ENCODE peak calls at places on chromosomes 16 and 17, in six cellular contexts. One of them, this sample, is unnamed.
A peak's percentile ranks its signal among the peaks of the same experiment; 100 is the strongest.

GRCh38 chr16:30903596-30903995 is 7.2 kb downstream of the CTF1 start:
- DNase-seq in GM12878: no peak
- DNase-seq in K562: no peak
- DNase-seq in H1: no peak
- DNase-seq in GM23338: no peak
- DNase-seq in HepG2: peak; percentile 38
- DNase-seq in this sample: no peak

GRCh38 chr17:44932526-44933097 is 15.0 kb downstream of the KIF18B start:
- DNase-seq in GM12878: no peak
- DNase-seq in K562: no peak
- DNase-seq in H1: no peak
- DNase-seq in GM23338: no peak
- DNase-seq in HepG2: no peak
- DNase-seq in this sample: no peak

GRCh38 chr17:29619251-29619650 is 3.5 kb downstream of the CORO6 start:
- DNase-seq in GM12878: no peak
- DNase-seq in K562: no peak
- DNase-seq in H1: no peak
- DNase-seq in GM23338: peak; percentile 66
- DNase-seq in HepG2: no peak
- DNase-seq in this sample: no peak

GRCh38 chr16:82660966-82661365 is 34.2 kb downstream of the CDH13 start:
- DNase-seq in GM12878: no peak
- DNase-seq in K562: no peak
- DNase-seq in H1: no peak
- DNase-seq in GM23338: no peak
- DNase-seq in HepG2: no peak
- DNase-seq in this sample: no peak

GRCh38 chr17:7235693-7236665 is 1.7 kb upstream of the DVL2 start:
- DNase-seq in GM12878: no peak
- DNase-seq in K562: no peak
- DNase-seq in H1: no peak
- DNase-seq in GM23338: no peak
- DNase-seq in HepG2: no peak
- DNase-seq in this sample: no peak

GRCh38 chr17:1234455-1234854 is 35.8 kb upstream of the BHLHA9 start:
- DNase-seq in GM12878: no peak
- DNase-seq in K562: no peak
- DNase-seq in H1: no peak
- DNase-seq in GM23338: no peak
- DNase-seq in HepG2: no peak
- DNase-seq in this sample: no peak

GRCh38 chr16:85619089-85619850 is 6.1 kb downstream of the GSE1 start:
- DNase-seq in GM12878: no peak
- DNase-seq in K562: no peak
- DNase-seq in H1: no peak
- DNase-seq in GM23338: no peak
- DNase-seq in HepG2: no peak
- DNase-seq in this sample: no peak

GRCh38 chr17:61408151-61409041 is 8.8 kb downstream of the TBX2 start:
- DNase-seq in GM12878: no peak
- DNase-seq in K562: no peak
- DNase-seq in H1: peak; percentile 64
- DNase-seq in GM23338: no peak
- DNase-seq in HepG2: no peak
- DNase-seq in this sample: peak; percentile 16

GRCh38 chr16:3665508-3665907 is 11.0 kb downstream of the DNASE1 start:
- DNase-seq in GM12878: no peak
- DNase-seq in K562: no peak
- DNase-seq in H1: no peak
- DNase-seq in GM23338: no peak
- DNase-seq in HepG2: no peak
- DNase-seq in this sample: no peak

GRCh38 chr17:80790981-80791742 is 200.5 kb upstream of the CHMP6 start:
- DNase-seq in GM12878: no peak
- DNase-seq in K562: no peak
- DNase-seq in H1: no peak
- DNase-seq in GM23338: no peak
- DNase-seq in HepG2: peak; percentile 23
- DNase-seq in this sample: no peak

GRCh38 chr17:78650093-78650715 is 73.0 kb upstream of the DNAH17 start:
- DNase-seq in GM12878: no peak
- DNase-seq in K562: no peak
- DNase-seq in H1: no peak
- DNase-seq in GM23338: peak; percentile 24
- DNase-seq in HepG2: peak; percentile 97
- DNase-seq in this sample: no peak

GRCh38 chr16:3457434-3458252 is 14.2 kb downstream of the NAA60 start:
- DNase-seq in GM12878: peak; percentile 49
- DNase-seq in K562: peak; percentile 99
- DNase-seq in H1: peak; percentile 93
- DNase-seq in GM23338: peak; percentile 94
- DNase-seq in HepG2: peak; percentile 78
- DNase-seq in this sample: peak; percentile 91

GRCh38 chr17:60743812-60744211 is 66.2 kb downstream of the BCAS3 start:
- DNase-seq in GM12878: no peak
- DNase-seq in K562: no peak
- DNase-seq in H1: no peak
- DNase-seq in GM23338: peak; percentile 30
- DNase-seq in HepG2: no peak
- DNase-seq in this sample: no peak

GRCh38 chr16:4053663-4054479 is 62.4 kb downstream of the ADCY9 start:
- DNase-seq in GM12878: no peak
- DNase-seq in K562: no peak
- DNase-seq in H1: no peak
- DNase-seq in GM23338: no peak
- DNase-seq in HepG2: no peak
- DNase-seq in this sample: no peak

GRCh38 chr17:19647697-19648474 is 665 bp upstream of the ALDH3A2 start:
- DNase-seq in GM12878: peak; percentile 9
- DNase-seq in K562: no peak
- DNase-seq in H1: peak; percentile 82
- DNase-seq in GM23338: peak; percentile 69
- DNase-seq in HepG2: peak; percentile 37
- DNase-seq in this sample: peak; percentile 56

DNA sequence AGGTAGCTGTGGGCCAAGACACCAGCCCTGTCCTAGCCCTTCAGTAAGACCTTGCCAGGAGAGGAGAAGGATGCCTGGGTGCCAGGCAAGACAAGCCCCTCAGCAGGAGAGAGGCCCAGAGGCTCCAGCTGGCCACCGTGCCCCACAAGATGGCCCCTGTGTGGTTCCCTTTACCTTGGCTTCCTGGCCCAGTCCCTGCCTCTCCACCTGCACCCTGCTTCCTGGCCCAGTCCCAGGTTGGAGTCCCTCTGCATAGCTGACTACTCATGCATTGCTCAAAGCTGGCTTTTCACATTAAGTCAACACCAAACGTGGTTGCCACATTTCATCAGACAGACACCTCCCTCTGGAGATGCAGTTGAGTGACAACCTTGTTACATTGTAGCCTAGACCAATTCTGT is 4.0 kb downstream of the SYNGR3 start:
- DNase-seq in GM12878: no peak
- DNase-seq in K562: no peak
- DNase-seq in H1: no peak
- DNase-seq in GM23338: no peak
- DNase-seq in HepG2: peak; percentile 79
- DNase-seq in this sample: no peak
- TF ChIP-seq CREB1 in GM12878: no peak
- TF ChIP-seq CREB1 in K562: no peak
- TF ChIP-seq CREB1 in H1: no peak
- TF ChIP-seq CREB1 in GM23338: no peak
- TF ChIP-seq CREB1 in HepG2: no peak
- TF ChIP-seq CREB1 in this sample: no peak

GRCh38 chr17:17959520-17960361 is 12.5 kb downstream of the TOM1L2 start:
- DNase-seq in GM12878: peak; percentile 68
- DNase-seq in K562: no peak
- DNase-seq in H1: no peak
- DNase-seq in GM23338: no peak
- DNase-seq in HepG2: no peak
- DNase-seq in this sample: no peak
- TF ChIP-seq CREB1 in GM12878: no peak
- TF ChIP-seq CREB1 in K562: no peak
- TF ChIP-seq CREB1 in H1: no peak
- TF ChIP-seq CREB1 in GM23338: no peak
- TF ChIP-seq CREB1 in HepG2: no peak
- TF ChIP-seq CREB1 in this sample: no peak

GRCh38 chr16:67284699-67285646 is 5.6 kb downstream of the PLEKHG4 start:
- DNase-seq in GM12878: no peak
- DNase-seq in K562: peak; percentile 27
- DNase-seq in H1: peak; percentile 82
- DNase-seq in GM23338: peak; percentile 91
- DNase-seq in HepG2: peak; percentile 54
- DNase-seq in this sample: peak; percentile 84
- TF ChIP-seq CREB1 in GM12878: no peak
- TF ChIP-seq CREB1 in K562: no peak
- TF ChIP-seq CREB1 in H1: peak; percentile 33
- TF ChIP-seq CREB1 in GM23338: no peak
- TF ChIP-seq CREB1 in HepG2: no peak
- TF ChIP-seq CREB1 in this sample: no peak

DNA sequence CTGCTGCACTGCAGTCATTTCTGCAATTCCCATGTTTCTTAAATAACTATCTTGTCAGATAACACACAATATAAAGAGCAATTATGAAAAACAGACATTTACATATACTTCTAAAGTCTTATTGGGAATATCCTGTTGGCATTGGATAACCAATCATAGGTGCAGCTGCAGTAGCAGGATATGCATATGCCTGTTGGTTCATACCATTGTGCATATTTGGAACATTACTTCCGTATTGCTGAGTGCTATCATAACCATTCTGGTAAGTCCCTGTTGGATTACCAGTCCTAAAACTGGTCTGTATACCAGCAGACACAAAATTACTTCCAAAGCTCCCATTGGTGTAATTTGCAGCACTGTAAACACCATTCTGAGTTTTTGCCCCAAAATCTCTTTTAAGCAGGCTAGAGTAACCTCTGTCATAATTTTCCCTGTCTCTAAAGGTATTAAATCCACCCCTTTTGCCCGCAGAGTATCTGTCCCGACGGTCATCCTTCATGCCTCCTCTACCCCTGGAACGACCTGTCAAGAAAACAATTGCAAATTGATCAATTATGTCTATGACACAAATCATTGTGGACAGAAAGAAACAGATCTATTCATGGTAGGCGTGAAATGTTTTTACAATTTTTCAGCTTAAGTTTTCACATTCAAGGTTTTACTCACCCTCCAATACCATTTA is 3.1 kb upstream of the POLG2 start:
- DNase-seq in GM12878: no peak
- DNase-seq in K562: no peak
- DNase-seq in H1: no peak
- DNase-seq in GM23338: no peak
- DNase-seq in HepG2: no peak
- DNase-seq in this sample: no peak
- TF ChIP-seq CREB1 in GM12878: no peak
- TF ChIP-seq CREB1 in K562: no peak
- TF ChIP-seq CREB1 in H1: no peak
- TF ChIP-seq CREB1 in GM23338: no peak
- TF ChIP-seq CREB1 in HepG2: no peak
- TF ChIP-seq CREB1 in this sample: no peak

GRCh38 chr17:40536731-40537171 is 28.5 kb downstream of the CCR7 start:
- DNase-seq in GM12878: no peak
- DNase-seq in K562: no peak
- DNase-seq in H1: no peak
- DNase-seq in GM23338: no peak
- DNase-seq in HepG2: no peak
- DNase-seq in this sample: no peak

GRCh38 chr17:40535924-40536717 is 29.2 kb downstream of the CCR7 start:
- DNase-seq in GM12878: no peak
- DNase-seq in K562: peak; percentile 86
- DNase-seq in H1: no peak
- DNase-seq in GM23338: no peak
- DNase-seq in HepG2: no peak
- DNase-seq in this sample: no peak

GRCh38 chr17:40538936-40539705 is 26.2 kb downstream of the CCR7 start:
- DNase-seq in GM12878: no peak
- DNase-seq in K562: no peak
- DNase-seq in H1: no peak
- DNase-seq in GM23338: no peak
- DNase-seq in HepG2: no peak
- DNase-seq in this sample: no peak

GRCh38 chr17:40539711-40540411 is 25.4 kb downstream of the CCR7 start:
- DNase-seq in GM12878: no peak
- DNase-seq in K562: no peak
- DNase-seq in H1: no peak
- DNase-seq in GM23338: no peak
- DNase-seq in HepG2: no peak
- DNase-seq in this sample: no peak

DNA sequence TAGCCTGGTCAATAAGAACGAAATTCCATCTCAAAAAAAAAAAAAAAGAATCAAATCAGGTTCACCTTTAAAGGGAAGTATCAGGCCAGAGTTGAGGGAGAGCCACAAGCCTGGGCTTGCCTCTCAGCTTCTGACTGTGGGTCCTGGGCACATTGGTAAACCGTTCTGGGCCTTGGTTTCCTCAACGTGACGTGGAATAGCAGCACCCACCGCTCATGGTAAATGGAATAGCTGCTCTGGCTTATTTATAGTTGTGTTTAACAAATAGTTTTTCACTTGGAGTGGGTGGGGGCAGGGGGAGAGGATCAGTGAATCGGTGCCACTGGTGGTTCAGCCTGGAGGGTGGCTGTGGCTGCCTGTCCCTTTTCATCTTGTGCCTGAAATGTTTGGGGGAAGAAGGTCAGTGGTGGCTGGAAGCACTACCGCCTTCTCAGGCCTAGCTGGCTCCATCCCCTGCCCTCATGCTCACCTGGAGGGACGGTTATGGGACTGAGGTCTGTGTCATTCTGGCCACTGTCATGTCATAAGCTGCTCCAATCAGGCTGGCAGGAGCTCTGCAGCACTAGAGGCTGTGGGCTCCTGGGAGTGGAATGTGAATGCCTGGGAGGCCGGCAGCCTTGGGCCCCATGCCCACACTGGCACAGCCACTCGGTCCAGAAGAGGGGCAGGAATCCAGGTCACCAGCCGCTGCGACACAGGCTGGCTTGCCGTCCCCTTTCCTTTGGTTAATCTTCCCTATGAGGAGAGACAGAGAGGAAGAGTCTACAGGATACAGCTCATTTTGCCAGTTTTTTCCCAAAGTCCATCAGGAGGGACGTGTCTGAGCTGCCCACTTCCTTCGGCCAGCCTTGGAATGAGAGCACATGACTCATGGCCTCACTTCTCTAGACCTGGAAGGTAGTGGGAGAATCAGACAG is 27.0 kb downstream of the CCR7 start:
- DNase-seq in GM12878: no peak
- DNase-seq in K562: no peak
- DNase-seq in H1: no peak
- DNase-seq in GM23338: no peak
- DNase-seq in HepG2: no peak
- DNase-seq in this sample: no peak
- TF ChIP-seq CREB1 in GM12878: no peak
- TF ChIP-seq CREB1 in K562: no peak
- TF ChIP-seq CREB1 in H1: no peak
- TF ChIP-seq CREB1 in GM23338: no peak
- TF ChIP-seq CREB1 in HepG2: no peak
- TF ChIP-seq CREB1 in this sample: no peak